ENCODE peak calls at places on chromosomes 11 and 22, in ten cellular contexts. One of them, this sample, is unnamed. For H3K27me3, the result is how much of the 10 kb centered on the place peaks cover.

GRCh38 chr11:2586793-2587131 is 113.0 kb downstream of the KCNQ1OT1 start:
- DNase-seq in pancreas: no peak
- DNase-seq in CD8-positive, alpha-beta T cell: no peak
- DNase-seq in tibial artery: no peak
- DNase-seq in brain microvascular endothelial cell: no peak
- DNase-seq in psoas muscle: peak
- DNase-seq in right lobe of liver: no peak
- DNase-seq in AG04450: no peak
- DNase-seq in lung: no peak
- DNase-seq in H9: peak
- DNase-seq in this sample: peak

GRCh38 chr22:44710474-44711235 is 8.7 kb downstream of the PRR5 start:
- DNase-seq in AG04450: no peak
- DNase-seq in H9: no peak
- DNase-seq in psoas muscle: no peak
- DNase-seq in CD8-positive, alpha-beta T cell: peak
- DNase-seq in pancreas: no peak
- DNase-seq in lung: no peak
- DNase-seq in tibial artery: no peak
- DNase-seq in brain microvascular endothelial cell: no peak
- DNase-seq in right lobe of liver: no peak
- DNase-seq in this sample: no peak

GRCh38 chr22:44085743-44086741 is 61.9 kb downstream of the PARVB start:
- DNase-seq in pancreas: peak
- DNase-seq in right lobe of liver: peak
- DNase-seq in psoas muscle: peak
- DNase-seq in H9: peak
- DNase-seq in tibial artery: peak
- DNase-seq in CD8-positive, alpha-beta T cell: no peak
- DNase-seq in AG04450: no peak
- DNase-seq in lung: peak
- DNase-seq in brain microvascular endothelial cell: peak
- DNase-seq in this sample: peak

GRCh38 chr22:47608421-47608820 is 846.0 kb downstream of the TBC1D22A start:
- DNase-seq in H9: no peak
- DNase-seq in right lobe of liver: no peak
- DNase-seq in CD8-positive, alpha-beta T cell: no peak
- DNase-seq in lung: no peak
- DNase-seq in pancreas: no peak
- DNase-seq in tibial artery: no peak
- DNase-seq in brain microvascular endothelial cell: no peak
- DNase-seq in AG04450: no peak
- DNase-seq in psoas muscle: peak
- DNase-seq in this sample: no peak

GRCh38 chr11:36574486-36574885 is 6.7 kb downstream of the RAG1 start:
- DNase-seq in brain microvascular endothelial cell: no peak
- DNase-seq in psoas muscle: no peak
- DNase-seq in pancreas: no peak
- DNase-seq in AG04450: no peak
- DNase-seq in tibial artery: no peak
- DNase-seq in right lobe of liver: no peak
- DNase-seq in CD8-positive, alpha-beta T cell: no peak
- DNase-seq in H9: no peak
- DNase-seq in lung: no peak
- DNase-seq in this sample: no peak

GRCh38 chr22:35540600-35541253 is at the start of gene RASD2:
- DNase-seq in right lobe of liver: no peak
- DNase-seq in lung: no peak
- DNase-seq in CD8-positive, alpha-beta T cell: no peak
- DNase-seq in brain microvascular endothelial cell: no peak
- DNase-seq in H9: peak
- DNase-seq in tibial artery: no peak
- DNase-seq in pancreas: peak
- DNase-seq in AG04450: no peak
- DNase-seq in psoas muscle: peak
- DNase-seq in this sample: peak

GRCh38 chr11:101738494-101738893 is 154.7 kb upstream of the TRPC6 start:
- DNase-seq in H9: no peak
- DNase-seq in pancreas: no peak
- DNase-seq in brain microvascular endothelial cell: no peak
- DNase-seq in psoas muscle: no peak
- DNase-seq in right lobe of liver: no peak
- DNase-seq in AG04450: no peak
- DNase-seq in lung: no peak
- DNase-seq in tibial artery: no peak
- DNase-seq in CD8-positive, alpha-beta T cell: no peak
- DNase-seq in this sample: no peak

GRCh38 chr11:17506942-17507341 is 30.3 kb upstream of the ABCC8 start:
- DNase-seq in CD8-positive, alpha-beta T cell: no peak
- DNase-seq in tibial artery: no peak
- DNase-seq in right lobe of liver: no peak
- DNase-seq in brain microvascular endothelial cell: no peak
- DNase-seq in AG04450: no peak
- DNase-seq in lung: no peak
- DNase-seq in H9: no peak
- DNase-seq in pancreas: no peak
- DNase-seq in psoas muscle: no peak
- DNase-seq in this sample: no peak

GRCh38 chr22:35411112-35411511 is 11.2 kb downstream of the MCM5 start:
- DNase-seq in right lobe of liver: no peak
- DNase-seq in AG04450: no peak
- DNase-seq in H9: no peak
- DNase-seq in psoas muscle: no peak
- DNase-seq in tibial artery: no peak
- DNase-seq in lung: no peak
- DNase-seq in pancreas: no peak
- DNase-seq in CD8-positive, alpha-beta T cell: no peak
- DNase-seq in brain microvascular endothelial cell: no peak
- DNase-seq in this sample: peak

GRCh38 chr11:111324277-111324720 is 26.0 kb downstream of the POU2AF3 start:
- DNase-seq in right lobe of liver: no peak
- DNase-seq in CD8-positive, alpha-beta T cell: no peak
- DNase-seq in AG04450: no peak
- DNase-seq in tibial artery: peak
- DNase-seq in lung: no peak
- DNase-seq in H9: no peak
- DNase-seq in pancreas: no peak
- DNase-seq in psoas muscle: no peak
- DNase-seq in brain microvascular endothelial cell: no peak
- DNase-seq in this sample: no peak

GRCh38 chr22:45324186-45324775 is 14.5 kb downstream of the FAM118A start:
- DNase-seq in pancreas: no peak
- DNase-seq in tibial artery: no peak
- DNase-seq in psoas muscle: no peak
- DNase-seq in H9: no peak
- DNase-seq in AG04450: no peak
- DNase-seq in brain microvascular endothelial cell: no peak
- DNase-seq in lung: no peak
- DNase-seq in right lobe of liver: no peak
- DNase-seq in CD8-positive, alpha-beta T cell: no peak
- DNase-seq in this sample: no peak

GRCh38 chr11:64759722-64760719 is at the start of gene PYGM:
- DNase-seq in CD8-positive, alpha-beta T cell: no peak
- DNase-seq in tibial artery: peak
- DNase-seq in right lobe of liver: peak
- DNase-seq in pancreas: no peak
- DNase-seq in lung: no peak
- DNase-seq in H9: peak
- DNase-seq in brain microvascular endothelial cell: peak
- DNase-seq in AG04450: no peak
- DNase-seq in psoas muscle: peak
- DNase-seq in this sample: peak

GRCh38 chr22:41555325-41555724 is 5.5 kb upstream of the CSDC2 start:
- DNase-seq in right lobe of liver: no peak
- DNase-seq in H9: no peak
- DNase-seq in pancreas: no peak
- DNase-seq in AG04450: no peak
- DNase-seq in brain microvascular endothelial cell: no peak
- DNase-seq in psoas muscle: no peak
- DNase-seq in tibial artery: no peak
- DNase-seq in CD8-positive, alpha-beta T cell: no peak
- DNase-seq in lung: no peak
- DNase-seq in this sample: no peak

GRCh38 chr11:57458060-57458409 is 2.3 kb upstream of the RTN4RL2 start:
- DNase-seq in right lobe of liver: peak
- DNase-seq in tibial artery: no peak
- DNase-seq in H9: peak
- DNase-seq in pancreas: no peak
- DNase-seq in psoas muscle: no peak
- DNase-seq in lung: no peak
- DNase-seq in CD8-positive, alpha-beta T cell: no peak
- DNase-seq in brain microvascular endothelial cell: no peak
- DNase-seq in AG04450: no peak
- DNase-seq in this sample: no peak
- H3K27me3 ChIP-seq in right lobe of liver: under half
- H3K27me3 ChIP-seq in tibial artery: under half
- H3K27me3 ChIP-seq in H9: under half
- H3K27me3 ChIP-seq in pancreas: under half
- H3K27me3 ChIP-seq in psoas muscle: under half
- H3K27me3 ChIP-seq in lung: under half
- H3K27me3 ChIP-seq in CD8-positive, alpha-beta T cell: under half
- H3K27me3 ChIP-seq in brain microvascular endothelial cell: under half
- H3K27me3 ChIP-seq in AG04450: under half
- H3K27me3 ChIP-seq in this sample: under half

GRCh38 chr22:24133187-24133965 is 47.9 kb upstream of the SUSD2 start:
- DNase-seq in right lobe of liver: no peak
- DNase-seq in CD8-positive, alpha-beta T cell: peak
- DNase-seq in pancreas: no peak
- DNase-seq in lung: no peak
- DNase-seq in psoas muscle: no peak
- DNase-seq in tibial artery: no peak
- DNase-seq in brain microvascular endothelial cell: no peak
- DNase-seq in AG04450: no peak
- DNase-seq in H9: peak
- DNase-seq in this sample: no peak
- TF ChIP-seq CTCF in right lobe of liver: no peak
- TF ChIP-seq CTCF in CD8-positive, alpha-beta T cell: peak
- TF ChIP-seq CTCF in pancreas: no peak
- TF ChIP-seq CTCF in lung: peak
- TF ChIP-seq CTCF in psoas muscle: peak
- TF ChIP-seq CTCF in tibial artery: peak
- TF ChIP-seq CTCF in brain microvascular endothelial cell: peak
- TF ChIP-seq CTCF in AG04450: peak
- TF ChIP-seq CTCF in H9: peak
- TF ChIP-seq CTCF in this sample: no peak

GRCh38 chr11:96260067-96260511 is 82.9 kb downstream of the MAML2 start:
- DNase-seq in H9: no peak
- DNase-seq in tibial artery: no peak
- DNase-seq in brain microvascular endothelial cell: no peak
- DNase-seq in CD8-positive, alpha-beta T cell: no peak
- DNase-seq in psoas muscle: no peak
- DNase-seq in pancreas: no peak
- DNase-seq in AG04450: no peak
- DNase-seq in lung: no peak
- DNase-seq in right lobe of liver: no peak
- DNase-seq in this sample: no peak
- H3K27ac ChIP-seq in H9: no peak
- H3K27ac ChIP-seq in tibial artery: peak
- H3K27ac ChIP-seq in brain microvascular endothelial cell: no peak
- H3K27ac ChIP-seq in CD8-positive, alpha-beta T cell: no peak
- H3K27ac ChIP-seq in psoas muscle: no peak
- H3K27ac ChIP-seq in pancreas: no peak
- H3K27ac ChIP-seq in AG04450: peak
- H3K27ac ChIP-seq in lung: no peak
- H3K27ac ChIP-seq in right lobe of liver: no peak
- H3K27ac ChIP-seq in this sample: no peak

DNA sequence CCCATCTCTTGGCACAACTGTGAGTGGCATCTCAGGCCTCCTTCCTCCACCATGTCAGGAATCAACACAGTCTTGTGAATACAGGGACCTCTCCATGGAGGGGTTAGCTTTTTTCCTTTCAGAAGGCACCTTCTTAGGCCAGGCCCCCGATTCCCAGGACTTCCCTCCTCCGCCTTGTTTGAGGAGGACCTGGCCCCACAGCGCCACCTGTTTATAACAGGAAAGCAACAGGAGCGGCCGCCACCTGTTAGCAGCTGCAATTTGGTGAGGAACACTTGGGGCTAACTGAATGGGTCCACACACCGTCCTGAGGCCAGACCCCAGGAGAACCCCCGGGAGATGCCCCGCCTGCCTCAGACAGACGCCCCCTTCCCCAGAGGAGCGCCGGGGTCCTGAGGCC is 3.8 kb upstream of the PKP3 start:
- DNase-seq in pancreas: no peak
- DNase-seq in right lobe of liver: no peak
- DNase-seq in psoas muscle: no peak
- DNase-seq in tibial artery: no peak
- DNase-seq in lung: no peak
- DNase-seq in brain microvascular endothelial cell: no peak
- DNase-seq in AG04450: no peak
- DNase-seq in CD8-positive, alpha-beta T cell: no peak
- DNase-seq in H9: peak
- DNase-seq in this sample: no peak
- H3K27me3 ChIP-seq in pancreas: under half
- H3K27me3 ChIP-seq in right lobe of liver: under half
- H3K27me3 ChIP-seq in psoas muscle: under half
- H3K27me3 ChIP-seq in tibial artery: under half
- H3K27me3 ChIP-seq in lung: under half
- H3K27me3 ChIP-seq in brain microvascular endothelial cell: under half
- H3K27me3 ChIP-seq in AG04450: under half
- H3K27me3 ChIP-seq in CD8-positive, alpha-beta T cell: under half
- H3K27me3 ChIP-seq in H9: under half
- H3K27me3 ChIP-seq in this sample: under half

This sample was measured in heart right ventricle.